ENCODE peak calls at places on chromosomes 12 and 14, in five cellular contexts. D is iPS DF 6.9, E is vagina, N is testis, S is mucosa of descending colon. U is an unnamed sample. For H3K4me1, the result is how much of the 10 kb centered on the place peaks cover.

GRCh38 chr14:75042040-75042439 is 9.2 kb downstream of the MLH3 start:
- DNase-seq in D (no peak), N (no peak), S (peak), E (no peak), U (no peak)

GRCh38 chr14:31947680-31948580 is 129.2 kb upstream of the ARHGAP5 start:
- DNase-seq in S (no peak), E (no peak), D (no peak), N (no peak), U (no peak)

GRCh38 chr12:64883264-64884163 is 59.1 kb downstream of the TBC1D30 start:
- DNase-seq in S (no peak), E (no peak), N (no peak), D (no peak), U (no peak)

GRCh38 chr12:122753213-122753571 is 568 bp downstream of the DENR start:
- DNase-seq in N (no peak), E (no peak), D (no peak), S (no peak), U (no peak)

GRCh38 chr12:121801601-121802484 is 2.0 kb upstream of the SETD1B start:
- DNase-seq in N (no peak), D (no peak), S (peak), E (no peak), U (no peak)

GRCh38 chr14:79369359-79370332 is 841.7 kb downstream of the DIO2 start:
- DNase-seq in S (peak), N (no peak), D (no peak), E (no peak), U (peak)

GRCh38 chr12:1972856-1973317 is 31.4 kb downstream of the DCP1B start:
- DNase-seq in N (no peak), S (no peak), D (no peak), E (no peak), U (no peak)

GRCh38 chr14:86543531-86543930 is 1013.6 kb downstream of the FLRT2 start:
- DNase-seq in S (no peak), E (no peak), D (no peak), N (no peak), U (no peak)

GRCh38 chr12:85356596-85357385 is 76.8 kb downstream of the ALX1 start:
- DNase-seq in N (no peak), S (no peak), D (no peak), E (no peak), U (no peak)

GRCh38 chr12:106078358-106079025 is 60.3 kb downstream of the NUAK1 start:
- DNase-seq in E (peak), N (no peak), D (no peak), S (no peak), U (peak)

GRCh38 chr12:124906606-124907261 is 7.7 kb downstream of the UBC start:
- DNase-seq in E (no peak), D (peak), S (peak), N (peak), U (peak)

GRCh38 chr14:66610154-66610563 is 102.2 kb downstream of the GPHN start:
- DNase-seq in D (peak), E (no peak), N (no peak), S (no peak), U (no peak)

GRCh38 chr12:51818086-51818485 is 30.4 kb downstream of the FIGNL2 start:
- DNase-seq in N (no peak), S (no peak), E (no peak), D (no peak), U (no peak)

GRCh38 chr14:69101331-69101826 is 51.5 kb downstream of the DCAF5 start:
- DNase-seq in N (peak), S (peak), E (no peak), D (no peak), U (no peak)

GRCh38 chr12:6167327-6168280 is 32.6 kb upstream of the CD9 start:
- DNase-seq in D (no peak), E (no peak), N (no peak), S (peak), U (peak)

GRCh38 chr14:72688990-72689677 is 204.8 kb downstream of the DPF3 start:
- DNase-seq in D (no peak), S (no peak), E (no peak), N (no peak), U (no peak)

DNA sequence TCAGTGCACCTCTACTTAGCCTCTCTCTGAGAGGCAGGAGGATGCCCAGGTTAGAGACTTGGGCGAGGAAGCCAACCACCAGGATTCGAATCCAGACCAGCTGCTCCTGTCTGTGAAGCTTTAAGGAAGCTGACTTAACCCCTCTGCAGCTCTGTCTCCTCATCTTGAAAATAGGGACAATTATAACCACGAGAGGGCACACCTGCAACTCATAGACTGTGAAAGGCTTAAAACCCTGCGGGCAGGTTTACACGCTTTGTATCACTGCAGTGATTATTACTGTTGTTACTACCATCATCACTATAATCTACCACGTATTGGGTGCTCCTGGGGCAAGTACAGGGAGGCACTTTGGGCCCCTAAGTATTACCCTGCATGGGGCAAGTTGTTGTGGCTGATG is 379.8 kb downstream of the VRK1 start:
- DNase-seq in D (no peak), E (no peak), S (peak), N (no peak), U (peak)
- H3K4me1 ChIP-seq in D (under half), E (under half), S (under half), N (under half), U (under half)

GRCh38 chr14:23093104-23093503 is 1.8 kb downstream of the ACIN1 start:
- DNase-seq in D (no peak), E (no peak), N (no peak), S (no peak), U (no peak)
- H3K4me3 ChIP-seq in D (no peak), E (peak), N (no peak), S (no peak), U (no peak)

DNA sequence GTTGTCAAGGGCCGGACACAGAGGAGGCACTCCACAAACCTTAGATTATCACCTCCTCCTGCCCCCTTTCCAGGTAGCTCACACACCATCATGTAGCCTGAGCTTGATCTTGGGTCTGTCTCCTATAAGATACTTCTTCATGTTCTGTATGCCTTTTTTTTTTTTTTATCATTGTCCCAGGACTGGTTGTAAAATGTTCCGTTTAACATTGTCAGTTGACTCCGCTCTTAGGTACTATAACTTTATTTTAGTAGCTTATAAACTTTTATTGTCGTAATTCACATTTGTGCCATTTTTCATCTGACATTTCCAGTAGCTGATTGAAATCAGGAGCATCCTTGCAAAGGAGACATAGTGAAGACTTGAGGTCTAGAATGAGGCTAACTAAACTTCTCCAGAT is 79.9 kb downstream of the SLC15A5 start:
- DNase-seq in N (no peak), S (no peak), D (no peak), E (no peak), U (no peak)
- H3K4me1 ChIP-seq in N (under half), S (under half), D (under half), E (under half), U (under half)

GRCh38 chr14:57274551-57274950 is 5.8 kb downstream of the AP5M1 start:
- DNase-seq in D (no peak), E (no peak), N (no peak), S (no peak), U (no peak)
- H3K4me3 ChIP-seq in D (no peak), E (no peak), N (no peak), S (no peak), U (no peak)

DNA sequence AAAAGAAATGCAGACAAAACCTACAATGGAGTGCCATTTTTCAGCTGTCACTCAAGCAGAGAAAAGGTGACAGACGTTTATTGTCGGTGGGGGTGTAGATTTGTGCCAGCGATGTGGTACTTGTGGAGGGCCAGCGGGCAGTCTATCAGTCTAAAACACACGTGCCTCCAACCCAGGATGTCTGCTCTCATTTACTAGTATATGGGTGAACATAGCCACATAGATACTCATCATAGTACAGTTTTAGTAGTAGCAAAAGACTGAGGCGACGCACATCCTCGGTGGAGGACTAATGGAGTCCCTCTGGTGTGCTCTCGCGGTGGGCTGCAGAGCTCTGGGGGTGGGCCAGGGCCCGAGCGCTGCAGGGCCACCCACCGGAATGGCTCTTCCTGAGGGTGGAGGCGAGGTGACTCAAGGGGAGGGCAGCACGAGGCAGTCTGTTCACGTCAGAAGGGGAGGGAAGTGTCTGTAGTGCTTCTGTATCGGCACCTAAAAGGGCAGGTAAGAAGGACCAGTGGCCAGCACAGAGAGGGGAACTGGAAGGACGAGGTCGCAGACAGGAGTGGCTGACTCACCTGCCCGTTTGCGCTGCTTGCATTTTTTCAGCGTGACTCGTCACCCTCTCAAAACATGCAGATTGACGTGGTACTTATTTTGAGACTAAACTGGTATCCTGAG is 26.1 kb downstream of the SFSWAP start:
- DNase-seq in E (no peak), N (no peak), S (no peak), D (no peak), U (no peak)
- H3K4me1 ChIP-seq in E (under half), N (under half), S (under half), D (under half), U (under half)

GRCh38 chr12:26224657-26225056 is 29.3 kb downstream of the SSPN start:
- DNase-seq in D (no peak), N (peak), E (no peak), S (no peak), U (no peak)

GRCh38 chr12:26226119-26226518 is 30.7 kb downstream of the SSPN start:
- DNase-seq in N (no peak), E (no peak), D (no peak), S (no peak), U (no peak)

GRCh38 chr12:26229910-26230309 is 34.5 kb downstream of the SSPN start:
- DNase-seq in E (no peak), S (no peak), D (no peak), N (no peak), U (no peak)

GRCh38 chr12:26226629-26227375 is 31.4 kb downstream of the SSPN start:
- DNase-seq in E (no peak), D (peak), S (peak), N (peak), U (peak)

DNA sequence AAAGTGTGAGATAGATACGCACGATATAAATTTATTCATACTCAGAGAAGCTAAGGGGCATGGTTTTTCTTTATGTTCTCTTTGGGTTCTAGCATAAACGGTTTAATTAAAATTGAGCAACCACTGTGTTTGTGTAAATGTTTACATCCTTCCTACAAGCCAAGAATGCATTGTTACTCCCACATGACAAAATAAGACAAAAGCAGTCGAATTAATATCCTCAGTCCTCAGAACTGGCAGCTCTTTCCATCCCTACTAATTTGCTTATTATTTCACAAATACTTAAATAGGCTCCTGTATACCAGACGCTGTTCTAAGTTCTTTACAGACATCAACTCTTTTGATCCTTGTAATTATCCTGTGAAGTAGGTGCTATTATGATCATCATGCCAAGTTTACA is 32.0 kb downstream of the SSPN start:
- DNase-seq in E (no peak), N (no peak), S (no peak), D (no peak), U (no peak)
- H3K4me3 ChIP-seq in E (peak), N (no peak), S (no peak), D (no peak), U (no peak)

DNA sequence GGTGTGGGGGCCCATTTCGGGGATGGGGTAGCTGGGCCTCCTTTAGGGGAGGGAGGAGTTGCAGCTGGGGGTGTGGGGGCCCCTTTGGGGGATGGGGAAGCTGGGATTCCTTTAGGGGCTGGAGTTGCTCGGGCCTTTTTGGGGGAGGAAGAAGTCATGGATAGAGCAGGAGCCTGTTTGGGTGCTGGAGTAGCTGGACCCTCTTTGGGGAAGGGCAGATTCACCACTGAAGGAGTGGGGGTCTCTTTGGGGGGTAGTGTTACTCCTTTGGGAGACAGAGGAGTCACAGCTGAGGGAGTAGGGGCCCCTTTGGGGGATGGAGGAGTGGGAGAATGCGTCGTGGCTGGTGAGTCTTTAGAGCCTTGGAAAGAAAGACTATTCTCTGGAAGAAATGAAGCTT is 6.5 kb downstream of the NACA start:
- DNase-seq in D (no peak), S (no peak), N (no peak), E (no peak), U (no peak)
- H3K4me1 ChIP-seq in D (under half), S (under half), N (under half), E (half or more), U (half or more)

U was measured in body of pancreas.